ENCODE peak calls at places on chromosomes 3 and 15, in five cellular contexts. One of them, this sample, is unnamed. For H3K36me3, the result is how much of the 10 kb centered on the place peaks cover.

GRCh38 chr15:60528530-60528929 is 49.6 kb upstream of the ICE2 start:
- DNase-seq in BE2C: no peak
- DNase-seq in thoracic aorta: no peak
- DNase-seq in left ventricle myocardium inferior: no peak
- DNase-seq in spleen: no peak
- DNase-seq in this sample: no peak

GRCh38 chr3:72147600-72147999 is 362.7 kb upstream of the PROK2 start:
- DNase-seq in spleen: no peak
- DNase-seq in thoracic aorta: no peak
- DNase-seq in left ventricle myocardium inferior: no peak
- DNase-seq in BE2C: no peak
- DNase-seq in this sample: no peak

GRCh38 chr3:61278713-61279112 is 27.5 kb upstream of the FHIT start:
- DNase-seq in thoracic aorta: no peak
- DNase-seq in left ventricle myocardium inferior: no peak
- DNase-seq in spleen: no peak
- DNase-seq in BE2C: no peak
- DNase-seq in this sample: no peak

GRCh38 chr15:63972801-63973200 is 73.5 kb downstream of the DAPK2 start:
- DNase-seq in spleen: no peak
- DNase-seq in left ventricle myocardium inferior: no peak
- DNase-seq in BE2C: no peak
- DNase-seq in thoracic aorta: no peak
- DNase-seq in this sample: no peak

GRCh38 chr3:157089455-157090221 is 70.3 kb downstream of the CCNL1 start:
- DNase-seq in spleen: no peak
- DNase-seq in thoracic aorta: no peak
- DNase-seq in left ventricle myocardium inferior: peak
- DNase-seq in BE2C: no peak
- DNase-seq in this sample: peak

GRCh38 chr3:96236499-96236898 is 577.9 kb upstream of the EPHA6 start:
- DNase-seq in left ventricle myocardium inferior: no peak
- DNase-seq in BE2C: no peak
- DNase-seq in thoracic aorta: no peak
- DNase-seq in spleen: no peak
- DNase-seq in this sample: no peak

GRCh38 chr3:110783541-110783940 is 288.1 kb upstream of the NECTIN3 start:
- DNase-seq in BE2C: no peak
- DNase-seq in thoracic aorta: no peak
- DNase-seq in left ventricle myocardium inferior: no peak
- DNase-seq in spleen: no peak
- DNase-seq in this sample: no peak

GRCh38 chr15:51386960-51387698 is 45.7 kb downstream of the GLDN start:
- DNase-seq in spleen: no peak
- DNase-seq in thoracic aorta: no peak
- DNase-seq in BE2C: no peak
- DNase-seq in left ventricle myocardium inferior: no peak
- DNase-seq in this sample: no peak

GRCh38 chr3:20039765-20040475 is at the start of gene KAT2B:
- DNase-seq in thoracic aorta: no peak
- DNase-seq in spleen: peak
- DNase-seq in left ventricle myocardium inferior: peak
- DNase-seq in BE2C: peak
- DNase-seq in this sample: peak

GRCh38 chr15:25624504-25625172 is 185.8 kb upstream of the UBE3A start:
- DNase-seq in thoracic aorta: no peak
- DNase-seq in left ventricle myocardium inferior: peak
- DNase-seq in spleen: no peak
- DNase-seq in BE2C: no peak
- DNase-seq in this sample: no peak

GRCh38 chr3:182115328-182116045 is 403.8 kb downstream of the SOX2 start:
- DNase-seq in BE2C: no peak
- DNase-seq in left ventricle myocardium inferior: no peak
- DNase-seq in thoracic aorta: no peak
- DNase-seq in spleen: no peak
- DNase-seq in this sample: no peak

GRCh38 chr15:69359724-69360123 is 54.4 kb upstream of the KIF23 start:
- DNase-seq in spleen: no peak
- DNase-seq in BE2C: peak
- DNase-seq in thoracic aorta: no peak
- DNase-seq in left ventricle myocardium inferior: no peak
- DNase-seq in this sample: no peak

GRCh38 chr15:47674576-47675232 is 42.6 kb upstream of the SEMA6D start:
- DNase-seq in spleen: no peak
- DNase-seq in thoracic aorta: no peak
- DNase-seq in BE2C: no peak
- DNase-seq in left ventricle myocardium inferior: no peak
- DNase-seq in this sample: no peak

GRCh38 chr3:141389703-141390102 is 21.4 kb downstream of the ZBTB38 start:
- DNase-seq in thoracic aorta: no peak
- DNase-seq in spleen: no peak
- DNase-seq in left ventricle myocardium inferior: no peak
- DNase-seq in BE2C: no peak
- DNase-seq in this sample: no peak

GRCh38 chr15:43266834-43267233 is at the start of gene TGM5:
- DNase-seq in BE2C: no peak
- DNase-seq in spleen: no peak
- DNase-seq in left ventricle myocardium inferior: no peak
- DNase-seq in thoracic aorta: no peak
- DNase-seq in this sample: no peak

GRCh38 chr3:49531715-49532114 is 22.6 kb upstream of the BSN start:
- DNase-seq in thoracic aorta: no peak
- DNase-seq in left ventricle myocardium inferior: no peak
- DNase-seq in BE2C: no peak
- DNase-seq in spleen: no peak
- DNase-seq in this sample: no peak

GRCh38 chr3:179333084-179333483 is 10.3 kb downstream of the ZNF639 start:
- DNase-seq in BE2C: no peak
- DNase-seq in thoracic aorta: no peak
- DNase-seq in left ventricle myocardium inferior: no peak
- DNase-seq in spleen: no peak
- DNase-seq in this sample: no peak

GRCh38 chr15:58407366-58407765 is 24.4 kb upstream of the LIPC start:
- DNase-seq in thoracic aorta: no peak
- DNase-seq in left ventricle myocardium inferior: no peak
- DNase-seq in BE2C: no peak
- DNase-seq in spleen: no peak
- DNase-seq in this sample: no peak

GRCh38 chr3:43013743-43014155 is 34.6 kb downstream of the GASK1A start:
- DNase-seq in thoracic aorta: no peak
- DNase-seq in spleen: no peak
- DNase-seq in left ventricle myocardium inferior: no peak
- DNase-seq in BE2C: no peak
- DNase-seq in this sample: no peak

GRCh38 chr3:134850761-134851160 is 55.7 kb downstream of the EPHB1 start:
- DNase-seq in spleen: no peak
- DNase-seq in thoracic aorta: no peak
- DNase-seq in BE2C: no peak
- DNase-seq in left ventricle myocardium inferior: no peak
- DNase-seq in this sample: no peak

GRCh38 chr15:69060041-69060481 is 45.6 kb downstream of the NOX5 start:
- DNase-seq in thoracic aorta: no peak
- DNase-seq in BE2C: no peak
- DNase-seq in spleen: no peak
- DNase-seq in left ventricle myocardium inferior: peak
- DNase-seq in this sample: no peak

GRCh38 chr3:179872842-179873241 is 163.9 kb downstream of the PEX5L start:
- DNase-seq in BE2C: no peak
- DNase-seq in thoracic aorta: no peak
- DNase-seq in left ventricle myocardium inferior: no peak
- DNase-seq in spleen: no peak
- DNase-seq in this sample: no peak

GRCh38 chr15:64856429-64857145 is 14.9 kb downstream of the PLEKHO2 start:
- DNase-seq in left ventricle myocardium inferior: peak
- DNase-seq in spleen: no peak
- DNase-seq in BE2C: peak
- DNase-seq in thoracic aorta: no peak
- DNase-seq in this sample: no peak

GRCh38 chr15:35071071-35071470 is 14.0 kb downstream of the NANOGP8 start:
- DNase-seq in thoracic aorta: no peak
- DNase-seq in spleen: peak
- DNase-seq in BE2C: no peak
- DNase-seq in left ventricle myocardium inferior: no peak
- DNase-seq in this sample: no peak

GRCh38 chr3:51819709-51820406 is 40.8 kb upstream of the IQCF6 start:
- DNase-seq in thoracic aorta: no peak
- DNase-seq in spleen: no peak
- DNase-seq in BE2C: peak
- DNase-seq in left ventricle myocardium inferior: no peak
- DNase-seq in this sample: no peak
- TF ChIP-seq CTCF in thoracic aorta: no peak
- TF ChIP-seq CTCF in spleen: no peak
- TF ChIP-seq CTCF in BE2C: peak
- TF ChIP-seq CTCF in left ventricle myocardium inferior: peak
- TF ChIP-seq CTCF in this sample: peak

GRCh38 chr15:81301815-81302399 is 22.0 kb downstream of the STARD5 start:
- DNase-seq in thoracic aorta: no peak
- DNase-seq in left ventricle myocardium inferior: no peak
- DNase-seq in spleen: peak
- DNase-seq in BE2C: no peak
- DNase-seq in this sample: peak

GRCh38 chr15:81297580-81298575 is 26.1 kb downstream of the STARD5 start:
- DNase-seq in spleen: peak
- DNase-seq in BE2C: no peak
- DNase-seq in thoracic aorta: no peak
- DNase-seq in left ventricle myocardium inferior: no peak
- DNase-seq in this sample: no peak

GRCh38 chr15:81298606-81299005 is 25.3 kb downstream of the STARD5 start:
- DNase-seq in thoracic aorta: no peak
- DNase-seq in BE2C: no peak
- DNase-seq in spleen: peak
- DNase-seq in left ventricle myocardium inferior: no peak
- DNase-seq in this sample: no peak

GRCh38 chr15:81301385-81301784 is 22.6 kb downstream of the STARD5 start:
- DNase-seq in left ventricle myocardium inferior: no peak
- DNase-seq in thoracic aorta: no peak
- DNase-seq in BE2C: no peak
- DNase-seq in spleen: no peak
- DNase-seq in this sample: no peak

GRCh38 chr15:81299630-81300273 is 24.2 kb downstream of the STARD5 start:
- DNase-seq in spleen: no peak
- DNase-seq in BE2C: no peak
- DNase-seq in thoracic aorta: no peak
- DNase-seq in left ventricle myocardium inferior: no peak
- DNase-seq in this sample: no peak
- H3K4me3 ChIP-seq in spleen: peak
- H3K4me3 ChIP-seq in BE2C: no peak
- H3K4me3 ChIP-seq in thoracic aorta: peak
- H3K4me3 ChIP-seq in left ventricle myocardium inferior: peak
- H3K4me3 ChIP-seq in this sample: peak

GRCh38 chr15:29727871-29728270 is 94.4 kb downstream of the TJP1 start:
- DNase-seq in spleen: no peak
- DNase-seq in BE2C: no peak
- DNase-seq in thoracic aorta: no peak
- DNase-seq in left ventricle myocardium inferior: no peak
- DNase-seq in this sample: no peak

GRCh38 chr15:29728418-29728817 is 93.8 kb downstream of the TJP1 start:
- DNase-seq in left ventricle myocardium inferior: no peak
- DNase-seq in BE2C: no peak
- DNase-seq in spleen: no peak
- DNase-seq in thoracic aorta: no peak
- DNase-seq in this sample: no peak

GRCh38 chr15:29726553-29726952 is 95.7 kb downstream of the TJP1 start:
- DNase-seq in thoracic aorta: no peak
- DNase-seq in left ventricle myocardium inferior: no peak
- DNase-seq in spleen: no peak
- DNase-seq in BE2C: no peak
- DNase-seq in this sample: no peak

DNA sequence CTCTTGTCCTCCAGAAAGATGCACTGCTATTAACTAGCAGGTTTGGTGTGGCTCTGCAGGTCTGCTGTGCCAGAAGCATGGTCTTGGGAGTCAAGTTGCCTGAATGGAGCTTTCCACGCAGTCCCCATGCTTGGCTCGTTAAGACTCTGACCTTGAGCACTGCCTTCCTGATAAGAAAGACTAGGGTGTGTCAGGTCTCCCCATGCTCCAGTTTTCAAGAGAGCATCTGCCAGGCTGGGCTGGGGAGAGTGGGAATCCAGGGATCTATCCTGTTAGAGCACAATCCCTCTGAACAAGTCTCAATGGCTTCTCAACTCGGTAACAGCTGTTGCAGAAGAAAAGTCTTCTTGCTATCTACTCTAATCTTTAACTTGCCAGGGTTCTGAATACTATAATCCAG is 98.2 kb downstream of the TJP1 start:
- DNase-seq in BE2C: no peak
- DNase-seq in spleen: no peak
- DNase-seq in thoracic aorta: no peak
- DNase-seq in left ventricle myocardium inferior: no peak
- DNase-seq in this sample: no peak
- H3K36me3 ChIP-seq in BE2C: under half
- H3K36me3 ChIP-seq in spleen: under half
- H3K36me3 ChIP-seq in thoracic aorta: under half
- H3K36me3 ChIP-seq in left ventricle myocardium inferior: half or more
- H3K36me3 ChIP-seq in this sample: under half

GRCh38 chr15:79209116-79209515 is 73.4 kb upstream of the ANKRD34C start:
- DNase-seq in left ventricle myocardium inferior: no peak
- DNase-seq in thoracic aorta: no peak
- DNase-seq in spleen: no peak
- DNase-seq in BE2C: peak
- DNase-seq in this sample: no peak

GRCh38 chr15:79206940-79207339 is 75.6 kb upstream of the ANKRD34C start:
- DNase-seq in spleen: no peak
- DNase-seq in left ventricle myocardium inferior: no peak
- DNase-seq in thoracic aorta: no peak
- DNase-seq in BE2C: no peak
- DNase-seq in this sample: no peak

GRCh38 chr15:79204886-79205285 is 77.6 kb upstream of the ANKRD34C start:
- DNase-seq in left ventricle myocardium inferior: no peak
- DNase-seq in thoracic aorta: no peak
- DNase-seq in spleen: no peak
- DNase-seq in BE2C: no peak
- DNase-seq in this sample: no peak

GRCh38 chr15:79209690-79210089 is 72.8 kb upstream of the ANKRD34C start:
- DNase-seq in spleen: no peak
- DNase-seq in BE2C: peak
- DNase-seq in left ventricle myocardium inferior: no peak
- DNase-seq in thoracic aorta: no peak
- DNase-seq in this sample: no peak

DNA sequence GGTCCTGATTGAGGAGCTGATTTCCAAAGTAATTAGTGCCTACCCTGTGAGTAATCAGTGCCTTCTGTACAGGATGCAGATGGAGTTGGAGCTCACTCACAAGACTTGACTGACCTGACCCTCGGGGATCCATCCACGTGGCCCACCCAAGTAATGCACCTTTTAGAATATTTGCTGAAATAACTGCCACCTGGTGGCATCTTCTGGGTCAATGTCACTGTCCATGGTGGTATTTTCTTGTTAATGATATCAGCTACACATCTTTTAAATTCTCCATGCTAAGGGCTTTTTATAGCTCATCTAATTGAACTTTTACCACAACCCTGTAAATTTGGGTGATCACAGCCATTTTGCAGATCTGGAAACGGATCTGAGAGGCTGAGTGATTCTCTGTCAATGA is 74.3 kb upstream of the ANKRD34C start:
- DNase-seq in left ventricle myocardium inferior: no peak
- DNase-seq in BE2C: no peak
- DNase-seq in spleen: no peak
- DNase-seq in thoracic aorta: no peak
- DNase-seq in this sample: no peak
- TF ChIP-seq CTCF in left ventricle myocardium inferior: no peak
- TF ChIP-seq CTCF in BE2C: peak
- TF ChIP-seq CTCF in spleen: no peak
- TF ChIP-seq CTCF in thoracic aorta: no peak
- TF ChIP-seq CTCF in this sample: no peak